ENCODE peak calls at places on chromosomes 16 and 17, in four cellular contexts. K is right lobe of liver, E is HepG2, F is HCT116. N is an unnamed sample.

GRCh38 chr17:64084940-64085649 is 44.8 kb downstream of the ERN1 start:
- ATAC-seq in K (peak), E (no peak), F (no peak), N (no peak)

GRCh38 chr16:19696312-19696711 is 21.7 kb downstream of the KNOP1 start:
- ATAC-seq in K (peak), E (no peak), F (no peak), N (peak)

GRCh38 chr16:4067262-4068001 is 48.8 kb downstream of the ADCY9 start:
- ATAC-seq in K (peak), E (peak), F (no peak), N (no peak)

GRCh38 chr16:4313563-4314531 is 2.0 kb upstream of the GLIS2 start:
- ATAC-seq in K (peak), E (peak), F (peak), N (no peak)

GRCh38 chr17:6069611-6070279 is 434 bp upstream of the WSCD1 start:
- ATAC-seq in K (peak), E (peak), F (no peak), N (peak)

GRCh38 chr16:48479319-48479718 is 94.1 kb upstream of the SIAH1 start:
- ATAC-seq in K (no peak), E (no peak), F (no peak), N (no peak)

GRCh38 chr16:80719573-80719972 is 84.8 kb downstream of the CDYL2 start:
- ATAC-seq in K (no peak), E (no peak), F (no peak), N (no peak)

GRCh38 chr17:31307640-31308039 is 6.2 kb downstream of the EVI2B start:
- ATAC-seq in K (no peak), E (no peak), F (no peak), N (no peak)

GRCh38 chr16:75151798-75152197 is 3.5 kb downstream of the ZFP1 start:
- ATAC-seq in K (no peak), E (no peak), F (no peak), N (no peak)

GRCh38 chr16:73289232-73289631 is 241.3 kb upstream of the ZFHX3 start:
- ATAC-seq in K (no peak), E (no peak), F (no peak), N (no peak)

GRCh38 chr16:85522842-85523601 is 90.1 kb upstream of the GSE1 start:
- ATAC-seq in K (no peak), E (no peak), F (peak), N (peak)

GRCh38 chr17:37770631-37771518 is 26.0 kb upstream of the HNF1B start:
- ATAC-seq in K (peak), E (peak), F (peak), N (no peak)

GRCh38 chr16:1667271-1667670 is 10.8 kb upstream of the JPT2 start:
- ATAC-seq in K (peak), E (peak), F (peak), N (no peak)

GRCh38 chr17:75873587-75874322 is 4.6 kb downstream of the TRIM47 start:
- ATAC-seq in K (no peak), E (no peak), F (no peak), N (no peak)
- H3K27ac ChIP-seq in K (no peak), E (peak), F (peak), N (peak)

DNA sequence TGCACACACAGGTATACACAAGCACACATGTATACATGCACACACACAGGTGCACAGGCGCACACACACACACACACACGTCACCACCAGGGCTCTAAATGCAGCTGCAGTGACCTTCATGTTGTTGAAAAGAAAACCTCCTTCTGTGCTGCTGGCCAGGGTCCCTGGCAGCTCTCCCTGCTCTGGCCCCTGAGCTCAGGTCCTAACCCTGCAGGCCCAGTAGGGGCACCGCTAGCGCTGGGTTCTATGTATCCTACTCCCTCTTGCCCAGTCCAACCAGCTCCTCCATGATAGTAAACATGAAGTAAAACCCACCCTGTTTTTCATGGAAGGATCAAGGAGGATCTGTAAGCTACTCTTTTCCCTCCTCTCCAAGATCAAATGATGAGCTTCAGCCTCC is 172.8 kb downstream of the RBFOX3 start:
- ATAC-seq in K (no peak), E (peak), F (peak), N (no peak)
- TF ChIP-seq POLR2A in K (no peak), E (no peak), F (no peak), N (no peak)

GRCh38 chr16:8510160-8510559 is 80.2 kb downstream of the TMEM114 start:
- ATAC-seq in K (no peak), E (no peak), F (no peak), N (no peak)

DNA sequence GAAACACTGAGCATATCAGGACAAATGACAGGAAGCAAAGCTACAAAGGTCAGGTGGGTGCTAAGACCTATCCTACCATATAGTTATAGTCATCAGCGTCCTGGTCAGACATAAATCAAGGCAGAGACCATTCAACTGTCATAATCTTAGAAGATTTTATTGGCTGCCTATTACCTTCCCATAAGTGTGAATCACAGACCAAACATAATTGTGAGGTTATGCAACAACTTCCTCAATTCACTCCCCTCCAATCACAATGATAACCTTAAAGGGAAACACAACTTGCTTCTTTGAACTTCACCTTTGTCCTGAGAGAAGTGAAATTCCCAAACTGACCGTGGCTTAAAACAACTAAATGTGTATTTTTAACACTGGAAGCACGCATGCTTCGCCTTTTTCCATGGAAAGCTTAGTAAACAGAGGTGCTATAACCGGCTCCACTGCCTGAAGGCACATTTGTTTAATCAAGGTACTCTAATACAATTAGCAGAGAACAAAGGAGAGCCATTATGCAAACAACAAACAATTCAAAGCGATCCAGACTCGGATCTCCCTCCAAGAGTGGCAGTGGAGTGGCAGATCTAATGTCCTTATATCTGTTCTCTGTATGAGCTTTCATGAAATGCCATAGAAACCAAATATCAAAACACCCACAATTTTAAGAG is 84.9 kb downstream of the TMEM114 start:
- ATAC-seq in K (no peak), E (no peak), F (no peak), N (no peak)
- H3K27ac ChIP-seq in K (no peak), E (no peak), F (no peak), N (no peak)

GRCh38 chr16:180921-181667 is 835 bp downstream of the HBQ1 start:
- ATAC-seq in K (peak), E (peak), F (peak), N (peak)
- TF ChIP-seq POLR2A in K (no peak), E (no peak), F (no peak), N (no peak)

GRCh38 chr16:507996-508395 is 19.5 kb upstream of the CAPN15 start:
- ATAC-seq in K (no peak), E (no peak), F (no peak), N (no peak)

GRCh38 chr16:512802-513201 is 14.7 kb upstream of the CAPN15 start:
- ATAC-seq in K (no peak), E (no peak), F (no peak), N (no peak)

GRCh38 chr16:506246-506546 is 21.3 kb upstream of the CAPN15 start:
- ATAC-seq in K (no peak), E (no peak), F (no peak), N (no peak)

GRCh38 chr16:505479-506245 is 21.9 kb upstream of the CAPN15 start:
- ATAC-seq in K (no peak), E (no peak), F (no peak), N (no peak)

GRCh38 chr16:508884-509736 is 18.4 kb upstream of the CAPN15 start:
- ATAC-seq in K (peak), E (peak), F (no peak), N (no peak)
- H3K27ac ChIP-seq in K (peak), E (peak), F (no peak), N (no peak)

DNA sequence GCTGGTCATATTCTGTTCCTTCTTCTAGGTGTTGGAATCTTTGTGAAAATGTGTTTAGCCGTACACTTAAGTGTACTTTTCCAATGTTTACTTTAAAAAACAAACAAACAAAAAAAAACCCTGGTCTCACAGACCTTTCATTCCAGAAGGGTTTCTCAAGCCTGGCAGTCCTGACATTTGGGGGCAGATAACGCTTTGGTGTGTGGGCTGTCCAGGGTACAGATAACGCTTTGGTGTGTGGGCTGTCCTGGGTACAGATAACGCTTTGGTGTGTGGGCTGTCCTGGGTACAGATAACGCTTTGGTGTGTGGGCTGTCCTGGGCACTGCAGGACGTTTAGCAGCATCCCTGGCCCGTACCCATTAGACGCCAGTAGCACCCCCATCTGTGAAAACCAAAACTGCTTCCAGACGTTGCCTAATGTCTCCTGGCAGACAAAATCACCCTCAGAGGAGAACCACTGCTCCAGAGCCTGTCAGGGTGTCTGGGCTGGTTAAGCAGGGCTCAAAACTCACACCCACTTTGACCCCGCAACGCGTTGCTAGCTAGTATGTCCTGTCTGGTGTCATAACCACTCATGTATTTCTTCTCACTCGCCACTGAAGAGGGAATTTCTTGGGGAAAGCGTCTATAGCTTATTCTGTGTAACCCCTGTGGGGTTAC is 15.3 kb upstream of the FLCN start:
- ATAC-seq in K (peak), E (no peak), F (no peak), N (no peak)
- TF ChIP-seq POLR2A in K (no peak), E (no peak), F (no peak), N (no peak)

DNA sequence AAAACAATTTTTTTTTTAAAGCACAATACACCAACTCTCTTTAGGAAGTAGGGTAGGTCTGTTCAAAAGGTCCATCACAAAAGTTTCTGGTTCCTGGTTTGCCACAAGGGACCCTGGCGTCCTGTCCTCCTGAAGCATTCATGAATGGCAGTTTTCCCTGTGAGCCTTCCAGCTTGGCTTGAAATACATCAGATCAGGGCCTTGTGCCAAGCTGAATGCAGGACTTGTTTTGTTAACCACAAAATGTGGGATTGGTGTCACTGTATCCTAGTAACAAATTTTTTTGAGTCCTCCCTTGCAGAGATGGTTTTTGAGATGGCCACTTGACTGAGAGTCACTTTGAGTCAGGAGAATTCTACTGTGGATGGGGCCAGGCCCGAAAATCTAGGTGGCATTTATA is 3.9 kb downstream of the GNAO1 start:
- ATAC-seq in K (no peak), E (no peak), F (no peak), N (no peak)
- H3K27ac ChIP-seq in K (no peak), E (no peak), F (no peak), N (no peak)

DNA sequence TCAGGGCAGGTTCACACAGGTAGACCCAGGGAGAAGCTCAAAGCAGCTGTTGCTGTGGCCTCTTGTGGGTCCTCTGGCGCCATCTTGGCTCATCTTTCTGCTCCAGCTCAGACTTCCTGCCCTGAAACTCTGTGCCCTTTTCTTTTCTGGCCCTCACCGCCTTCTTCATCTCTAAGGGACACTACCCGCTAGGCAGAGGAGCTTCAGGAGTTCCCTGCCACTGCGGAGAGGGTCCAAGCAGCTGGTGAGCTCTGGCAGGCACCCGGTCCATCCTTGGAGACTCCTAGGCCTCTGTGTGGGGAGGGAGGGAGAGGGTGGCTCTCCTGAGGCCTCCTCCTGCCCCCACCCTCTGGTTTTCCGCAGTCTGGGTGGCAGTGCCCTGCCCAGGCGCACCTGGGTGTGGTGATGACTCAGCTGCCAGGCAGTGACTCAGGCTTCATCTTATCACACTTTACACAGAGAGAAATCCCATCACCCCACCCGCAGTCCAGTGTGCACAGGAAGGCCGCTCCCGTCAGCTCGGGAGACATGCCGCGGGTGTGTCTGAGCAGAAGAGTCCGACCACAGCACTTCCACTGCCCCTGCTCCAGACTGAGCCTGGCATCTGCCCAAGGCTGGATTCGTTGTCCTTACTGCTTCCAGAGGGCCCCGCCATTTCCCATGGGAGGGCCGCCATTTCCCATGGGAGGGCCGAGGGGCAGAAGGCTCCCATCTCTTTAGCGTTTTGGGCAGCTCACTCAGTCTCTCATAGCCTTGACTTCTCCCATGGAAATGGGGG is 7.3 kb downstream of the NT5C start:
- ATAC-seq in K (peak), E (peak), F (peak), N (peak)
- TF ChIP-seq POLR2A in K (no peak), E (no peak), F (peak), N (no peak)